ENCODE peak calls at places on chromosome 2, in seven cellular contexts. One of them, this sample, is unnamed.

GRCh38 chr2:124877065-124877671 is 852.1 kb downstream of the CNTNAP5 start:
- DNase-seq in amniotic stem cell: no peak
- DNase-seq in LoVo: no peak
- DNase-seq in A172: no peak
- DNase-seq in GM20000: no peak
- DNase-seq in GM13977: no peak
- DNase-seq in cardiac fibroblast: peak; percentile 67
- DNase-seq in this sample: no peak

GRCh38 chr2:228705331-228705730 is 523.8 kb upstream of the SPHKAP start:
- DNase-seq in cardiac fibroblast: no peak
- DNase-seq in GM13977: no peak
- DNase-seq in A172: no peak
- DNase-seq in LoVo: no peak
- DNase-seq in amniotic stem cell: no peak
- DNase-seq in GM20000: no peak
- DNase-seq in this sample: no peak

GRCh38 chr2:55415300-55415699 is 4.4 kb downstream of the CCDC88A start:
- DNase-seq in cardiac fibroblast: no peak
- DNase-seq in GM20000: no peak
- DNase-seq in A172: no peak
- DNase-seq in LoVo: no peak
- DNase-seq in GM13977: no peak
- DNase-seq in amniotic stem cell: no peak
- DNase-seq in this sample: no peak

GRCh38 chr2:86393521-86394490 is 47.4 kb upstream of the KDM3A start:
- DNase-seq in A172: peak; percentile 87
- DNase-seq in LoVo: peak; percentile 76
- DNase-seq in GM13977: no peak
- DNase-seq in GM20000: no peak
- DNase-seq in amniotic stem cell: no peak
- DNase-seq in cardiac fibroblast: peak; percentile 27
- DNase-seq in this sample: peak; percentile 84

GRCh38 chr2:195535911-195536522 is 121.0 kb upstream of the SLC39A10 start:
- DNase-seq in LoVo: no peak
- DNase-seq in GM13977: peak; percentile 47
- DNase-seq in A172: no peak
- DNase-seq in cardiac fibroblast: no peak
- DNase-seq in GM20000: peak; percentile 61
- DNase-seq in amniotic stem cell: no peak
- DNase-seq in this sample: peak; percentile 52

GRCh38 chr2:715847-716573 is 38.8 kb upstream of the TMEM18 start:
- DNase-seq in GM13977: no peak
- DNase-seq in LoVo: no peak
- DNase-seq in GM20000: no peak
- DNase-seq in cardiac fibroblast: peak; percentile 18
- DNase-seq in A172: peak; percentile 5
- DNase-seq in amniotic stem cell: no peak
- DNase-seq in this sample: no peak

GRCh38 chr2:160703648-160704585 is 210.3 kb upstream of the RBMS1 start:
- DNase-seq in A172: no peak
- DNase-seq in LoVo: no peak
- DNase-seq in cardiac fibroblast: no peak
- DNase-seq in amniotic stem cell: no peak
- DNase-seq in GM20000: peak; percentile 21
- DNase-seq in GM13977: no peak
- DNase-seq in this sample: no peak

GRCh38 chr2:238862701-238863100 is 14.8 kb downstream of the TWIST2 start:
- DNase-seq in amniotic stem cell: no peak
- DNase-seq in A172: no peak
- DNase-seq in LoVo: no peak
- DNase-seq in GM13977: no peak
- DNase-seq in GM20000: no peak
- DNase-seq in cardiac fibroblast: no peak
- DNase-seq in this sample: no peak

GRCh38 chr2:96788393-96789244 is 27.4 kb upstream of the CNNM3 start:
- DNase-seq in GM20000: no peak
- DNase-seq in LoVo: peak; percentile 78
- DNase-seq in A172: peak; percentile 66
- DNase-seq in amniotic stem cell: no peak
- DNase-seq in cardiac fibroblast: peak; percentile 32
- DNase-seq in GM13977: no peak
- DNase-seq in this sample: no peak

GRCh38 chr2:96090527-96090926 is 25.8 kb downstream of the ADRA2B start:
- DNase-seq in LoVo: no peak
- DNase-seq in GM20000: no peak
- DNase-seq in amniotic stem cell: no peak
- DNase-seq in cardiac fibroblast: no peak
- DNase-seq in A172: no peak
- DNase-seq in GM13977: no peak
- DNase-seq in this sample: no peak

GRCh38 chr2:118387509-118387908 is 299.2 kb downstream of the INSIG2 start:
- DNase-seq in GM20000: no peak
- DNase-seq in LoVo: no peak
- DNase-seq in GM13977: no peak
- DNase-seq in A172: peak; percentile 30
- DNase-seq in cardiac fibroblast: peak; percentile 5
- DNase-seq in amniotic stem cell: no peak
- DNase-seq in this sample: no peak

GRCh38 chr2:58235170-58235569 is 6.0 kb downstream of the FANCL start:
- DNase-seq in LoVo: no peak
- DNase-seq in GM13977: no peak
- DNase-seq in A172: no peak
- DNase-seq in cardiac fibroblast: no peak
- DNase-seq in amniotic stem cell: no peak
- DNase-seq in GM20000: no peak
- DNase-seq in this sample: no peak